ENCODE peak calls at places on chromosomes 13 and 19, in four cellular contexts. M is omental fat pad, G is left ventricle myocardium inferior, D is A549. J is an unnamed sample.

GRCh38 chr13:78183737-78184136 is 265.1 kb upstream of the EDNRB start:
- DNase-seq in M (no peak), D (no peak), G (no peak), J (no peak)

GRCh38 chr13:103134271-103134670 is 68.1 kb upstream of the SLC10A2 start:
- DNase-seq in M (no peak), D (no peak), G (no peak), J (no peak)

GRCh38 chr13:51425410-51426042 is 27.3 kb downstream of the INTS6 start:
- DNase-seq in D (no peak), M (no peak), G (no peak), J (no peak)

GRCh38 chr13:38228322-38228721 is 121.3 kb upstream of the UFM1 start:
- DNase-seq in G (no peak), M (no peak), D (no peak), J (no peak)

GRCh38 chr13:95530178-95530577 is 22.3 kb upstream of the CLDN10 start:
- DNase-seq in D (no peak), G (no peak), M (no peak), J (no peak)

GRCh38 chr19:9008667-9009066 is 1.5 kb downstream of the MUC16 start:
- DNase-seq in M (no peak), G (no peak), D (no peak), J (no peak)

GRCh38 chr13:112772929-112773328 is 83.1 kb downstream of the ATP11A start:
- DNase-seq in G (no peak), D (no peak), M (no peak), J (no peak)

GRCh38 chr19:54916822-54917221 is 10.9 kb downstream of the NCR1 start:
- DNase-seq in D (no peak), G (no peak), M (no peak), J (peak)

GRCh38 chr13:34701919-34702318 is 240.2 kb upstream of the NBEA start:
- DNase-seq in M (no peak), D (no peak), G (no peak), J (no peak)

GRCh38 chr13:48644951-48645350 is 8.8 kb upstream of the CYSLTR2 start:
- DNase-seq in D (no peak), M (no peak), G (no peak), J (no peak)

GRCh38 chr13:101726681-101727080 is 274.2 kb downstream of the ITGBL1 start:
- DNase-seq in D (no peak), M (no peak), G (no peak), J (no peak)

GRCh38 chr13:20404488-20405222 is 121.0 kb downstream of the CRYL1 start:
- DNase-seq in G (no peak), D (no peak), M (no peak), J (no peak)

GRCh38 chr19:38712161-38712748 is 32.0 kb downstream of the CAPN12 start:
- DNase-seq in D (no peak), M (no peak), G (no peak), J (no peak)

GRCh38 chr19:18274303-18274775 is at the start of gene IQCN:
- DNase-seq in M (no peak), G (no peak), D (peak), J (no peak)

GRCh38 chr19:6800991-6801396 is 28.5 kb downstream of the VAV1 start:
- DNase-seq in G (no peak), D (peak), M (no peak), J (peak)

GRCh38 chr13:101572456-101572855 is 120.0 kb downstream of the ITGBL1 start:
- DNase-seq in M (no peak), D (no peak), G (no peak), J (no peak)

GRCh38 chr13:27381601-27382000 is 42.8 kb upstream of the GTF3A start:
- DNase-seq in G (no peak), D (no peak), M (no peak), J (no peak)

GRCh38 chr19:28242317-28242927 is 970.5 kb downstream of the UQCRFS1 start:
- DNase-seq in D (peak), G (no peak), M (no peak), J (no peak)

GRCh38 chr19:45975296-45975695 is 1.6 kb upstream of the NOVA2 start:
- DNase-seq in M (no peak), G (no peak), D (no peak), J (no peak)

GRCh38 chr19:55091126-55091910 is 15.6 kb downstream of the EPS8L1 start:
- DNase-seq in D (no peak), G (no peak), M (no peak), J (no peak)

GRCh38 chr13:74325106-74325505 is 190.9 kb upstream of the KLF12 start:
- DNase-seq in G (no peak), M (no peak), D (no peak), J (no peak)

GRCh38 chr19:49362926-49363264 is 679 bp upstream of the TEAD2 start:
- DNase-seq in G (peak), D (no peak), M (no peak), J (no peak)

GRCh38 chr13:21022694-21023325 is 38.6 kb downstream of the LATS2 start:
- DNase-seq in G (no peak), M (no peak), D (no peak), J (no peak)

GRCh38 chr19:7391218-7391670 is 42.5 kb downstream of the ARHGEF18 start:
- DNase-seq in D (peak), G (no peak), M (no peak), J (no peak)

GRCh38 chr19:13621413-13621812 is 115.1 kb upstream of the CACNA1A start:
- DNase-seq in M (peak), D (no peak), G (no peak), J (no peak)

GRCh38 chr13:113837554-113838355 is 26.1 kb downstream of the GAS6 start:
- DNase-seq in G (peak), M (peak), D (peak), J (no peak)

GRCh38 chr13:77832339-77833100 is 86.1 kb downstream of the EDNRB start:
- DNase-seq in M (no peak), G (no peak), D (no peak), J (no peak)

GRCh38 chr13:40190656-40191100 is 475.8 kb downstream of the FOXO1 start:
- DNase-seq in M (no peak), D (no peak), G (no peak), J (no peak)

GRCh38 chr13:76667551-76667950 is 218.7 kb downstream of the KCTD12 start:
- DNase-seq in D (no peak), M (no peak), G (no peak), J (no peak)

GRCh38 chr13:104310861-104311260 is 1244.6 kb upstream of the SLC10A2 start:
- DNase-seq in G (no peak), M (no peak), D (no peak), J (no peak)

GRCh38 chr13:25806304-25806974 is 245.4 kb downstream of the SHISA2 start:
- DNase-seq in G (no peak), D (no peak), M (no peak), J (no peak)

GRCh38 chr13:95195146-95195545 is 106.1 kb downstream of the ABCC4 start:
- DNase-seq in G (no peak), D (no peak), M (no peak), J (no peak)

GRCh38 chr13:46179576-46180368 is 2.2 kb downstream of the LCP1 start:
- DNase-seq in D (no peak), M (no peak), G (peak), J (peak)

GRCh38 chr19:28468701-28469459 is 744.1 kb downstream of the UQCRFS1 start:
- DNase-seq in M (no peak), G (no peak), D (no peak), J (peak)

GRCh38 chr13:94656766-94657165 is 55.1 kb downstream of the GPR180 start:
- DNase-seq in G (no peak), D (peak), M (no peak), J (no peak)

GRCh38 chr13:113291997-113292862 is 4.8 kb upstream of the LAMP1 start:
- DNase-seq in M (no peak), G (peak), D (no peak), J (no peak)

GRCh38 chr19:28465317-28466086 is 747.4 kb downstream of the UQCRFS1 start:
- DNase-seq in G (no peak), D (no peak), M (no peak), J (no peak)

GRCh38 chr19:41895745-41896580 is 13.0 kb downstream of the ARHGEF1 start:
- DNase-seq in D (peak), G (no peak), M (no peak), J (no peak)
- TF ChIP-seq CTCF in D (peak), G (no peak), M (no peak), J (no peak)

GRCh38 chr19:4413588-4413987 is 11.1 kb downstream of the CHAF1A start:
- DNase-seq in D (no peak), G (no peak), M (no peak), J (no peak)
- TF ChIP-seq CTCF in D (no peak), G (no peak), M (no peak), J (no peak)

GRCh38 chr19:4660181-4660791 is 9.9 kb downstream of the MYDGF start:
- DNase-seq in D (peak), M (no peak), G (no peak), J (no peak)
- TF ChIP-seq CTCF in D (peak), M (no peak), G (peak), J (no peak)

DNA sequence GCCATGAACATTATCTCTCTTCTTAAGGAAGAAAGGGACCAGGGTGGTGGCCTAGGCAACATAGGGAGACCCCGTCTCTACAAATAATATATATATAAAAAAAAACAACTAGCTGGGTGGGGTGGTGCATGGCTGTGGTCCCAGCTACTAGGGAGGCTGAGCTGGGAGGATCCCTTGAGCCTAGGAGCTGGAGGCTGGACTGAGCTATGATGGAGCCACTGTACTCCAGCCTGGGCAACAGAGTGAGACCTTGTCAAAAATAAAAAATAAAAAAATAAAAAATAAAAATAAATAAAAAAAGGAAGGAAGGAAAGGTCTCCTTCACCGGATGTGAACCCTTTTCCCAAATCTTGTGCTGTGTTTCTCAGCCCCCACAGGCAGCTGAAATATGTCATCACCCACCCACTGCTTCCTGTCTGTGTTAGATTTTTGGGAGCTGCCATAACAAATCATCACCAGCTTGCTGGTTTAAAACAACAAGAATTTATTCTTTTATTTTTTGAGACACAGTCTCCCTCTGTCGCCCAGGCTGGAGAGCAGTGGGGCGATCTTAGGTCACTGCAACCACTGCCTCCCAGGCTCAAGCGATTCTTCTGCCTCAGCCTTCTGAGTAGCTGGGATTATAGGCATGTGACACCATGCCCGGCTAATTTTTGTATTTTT is 9.5 kb upstream of the TSPAN16 start:
- DNase-seq in G (peak), D (no peak), M (no peak), J (no peak)
- TF ChIP-seq CTCF in G (peak), D (no peak), M (no peak), J (no peak)

GRCh38 chr19:35293733-35294309 is 1.9 kb downstream of the MAG start:
- DNase-seq in M (no peak), D (no peak), G (no peak), J (no peak)
- TF ChIP-seq CTCF in M (no peak), D (no peak), G (no peak), J (no peak)

DNA sequence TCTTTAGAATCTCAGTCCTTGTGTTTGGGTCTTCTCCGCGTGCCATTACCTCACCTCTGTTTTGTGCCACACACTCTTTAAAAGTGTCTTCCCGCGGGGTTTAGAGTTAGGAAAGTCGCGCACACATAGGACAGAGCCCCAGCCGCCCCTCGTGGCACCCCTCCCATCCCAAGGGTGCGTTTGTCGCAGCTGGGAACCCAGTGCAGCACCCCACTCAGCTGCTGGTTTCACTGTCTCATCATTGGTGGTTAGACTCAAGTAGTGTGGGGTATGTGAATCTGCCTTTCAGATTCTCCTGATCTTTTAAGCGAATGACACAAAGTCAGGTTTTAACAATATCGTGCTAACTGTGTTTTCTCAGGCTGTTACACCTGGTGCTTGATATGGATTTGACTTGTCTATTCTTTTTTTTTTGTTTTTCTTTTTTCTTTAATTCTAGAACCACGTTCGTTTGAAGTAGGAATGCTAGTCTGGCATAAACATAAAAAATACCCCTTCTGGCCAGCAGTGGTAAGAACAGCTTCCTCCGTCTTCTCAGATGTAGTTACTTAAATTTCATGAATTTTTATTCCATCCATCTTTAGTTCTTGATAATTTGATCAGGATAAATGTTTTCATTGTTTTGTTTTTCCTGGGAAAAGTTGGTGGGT is 19.5 kb upstream of the NDUFS7 start:
- DNase-seq in G (no peak), D (no peak), M (no peak), J (no peak)
- TF ChIP-seq CTCF in G (no peak), D (no peak), M (no peak), J (peak)

DNA sequence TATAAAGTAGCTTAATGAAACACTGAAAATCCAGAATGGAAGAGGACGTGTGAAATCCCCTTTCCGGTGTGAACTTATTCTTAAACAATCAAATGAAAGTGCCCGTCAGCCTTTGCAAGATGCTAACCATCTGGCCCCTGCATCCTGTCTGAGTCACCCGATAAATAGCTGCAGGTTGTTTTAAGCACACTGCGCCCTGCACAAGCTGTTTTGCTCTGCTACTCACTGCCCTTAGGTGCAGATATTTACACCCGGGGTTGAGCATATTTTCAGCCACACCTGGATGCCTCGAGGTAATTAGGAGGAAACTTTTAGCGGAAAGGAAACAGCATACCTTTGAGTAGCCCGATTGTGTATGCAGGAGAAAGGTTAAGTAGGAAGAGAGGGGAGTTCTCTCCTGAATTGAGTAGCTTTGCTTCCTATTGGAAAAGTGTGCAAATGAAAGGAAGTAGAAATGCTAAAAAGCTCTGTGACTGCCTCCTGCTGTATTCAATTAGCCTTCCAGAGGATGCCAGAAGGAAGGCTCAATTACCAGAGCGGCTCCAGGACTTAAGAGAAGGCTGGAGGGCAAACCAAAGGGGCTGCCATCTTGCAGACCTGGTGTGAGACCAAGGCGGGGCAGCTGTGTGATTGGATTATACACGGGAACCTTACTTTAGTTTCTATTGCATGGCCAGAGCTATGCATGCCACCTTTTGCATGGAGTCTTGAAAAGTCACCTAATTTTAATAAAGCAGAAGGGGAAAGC is 42.5 kb downstream of the IRS2 start:
- DNase-seq in M (no peak), G (no peak), D (peak), J (no peak)
- TF ChIP-seq CTCF in M (no peak), G (no peak), D (no peak), J (no peak)

GRCh38 chr13:36395280-36395679 is 37.0 kb upstream of the CCNA1 start:
- DNase-seq in G (no peak), D (peak), M (no peak), J (no peak)
- TF ChIP-seq CTCF in G (peak), D (peak), M (no peak), J (no peak)

J was measured in natural killer cell.